ENCODE peak calls at places on chromosome 11, in seven cellular contexts. G is stromal cell of bone marrow, E is HTR-8/SVneo, X is SJSA1, J is brain microvascular endothelial cell, Y is NCI-H774, D is HCEC 1CT. N is an unnamed sample.

GRCh38 chr11:15874699-15875098 is 481.6 kb downstream of the SOX6 start:
- DNase-seq in E (no peak), X (no peak), D (no peak), G (no peak), J (no peak), Y (no peak), N (no peak)

GRCh38 chr11:34407121-34407813 is 31.5 kb upstream of the CAT start:
- DNase-seq in J (no peak), X (no peak), G (no peak), D (no peak), E (no peak), Y (no peak), N (no peak)

GRCh38 chr11:119727523-119728081 is 1.4 kb downstream of the NECTIN1 start:
- DNase-seq in Y (peak), J (no peak), X (no peak), D (no peak), E (no peak), G (no peak), N (no peak)

GRCh38 chr11:113023228-113023627 is 62.0 kb downstream of the NCAM1 start:
- DNase-seq in D (no peak), J (no peak), X (no peak), Y (no peak), G (peak), E (no peak), N (peak)

GRCh38 chr11:10029386-10030121 is 264.5 kb downstream of the SBF2 start:
- DNase-seq in Y (no peak), X (no peak), D (peak), J (no peak), E (no peak), G (no peak), N (no peak)

GRCh38 chr11:82796970-82797594 is 63.4 kb upstream of the FAM181B start:
- DNase-seq in J (no peak), D (no peak), E (no peak), X (no peak), Y (no peak), G (no peak), N (no peak)

GRCh38 chr11:117855452-117855851 is 21.0 kb downstream of the FXYD6 start:
- DNase-seq in Y (no peak), G (no peak), J (no peak), E (no peak), X (peak), D (no peak), N (no peak)

GRCh38 chr11:76096552-76096951 is 109.8 kb downstream of the WNT11 start:
- DNase-seq in D (no peak), J (no peak), E (no peak), G (no peak), X (no peak), Y (no peak), N (no peak)

GRCh38 chr11:69058501-69059270 is 10.0 kb downstream of the TPCN2 start:
- DNase-seq in D (no peak), X (no peak), E (no peak), G (no peak), Y (no peak), J (no peak), N (no peak)

GRCh38 chr11:46260161-46260560 is 17.3 kb upstream of the CREB3L1 start:
- DNase-seq in D (no peak), E (no peak), Y (peak), G (no peak), J (no peak), X (no peak), N (no peak)

GRCh38 chr11:44960200-44960845 is 9.6 kb upstream of the TP53I11 start:
- DNase-seq in Y (no peak), G (no peak), E (no peak), J (no peak), X (no peak), D (peak), N (no peak)

GRCh38 chr11:90908074-90908473 is 685.2 kb upstream of the CHORDC1 start:
- DNase-seq in J (no peak), Y (no peak), E (no peak), X (no peak), D (no peak), G (no peak), N (no peak)

GRCh38 chr11:117220568-117220967 is 11.3 kb downstream of the PCSK7 start:
- DNase-seq in X (no peak), E (no peak), J (no peak), Y (no peak), D (no peak), G (no peak), N (no peak)

GRCh38 chr11:13119928-13120520 is 110.9 kb downstream of the RASSF10 start:
- DNase-seq in X (no peak), Y (no peak), G (no peak), J (no peak), E (no peak), D (no peak), N (no peak)

GRCh38 chr11:45501980-45502545 is 163.4 kb downstream of the CHST1 start:
- DNase-seq in Y (no peak), G (no peak), J (no peak), E (no peak), D (no peak), X (no peak), N (no peak)

GRCh38 chr11:129273322-129273721 is 81.2 kb upstream of the ARHGAP32 start:
- DNase-seq in J (no peak), Y (no peak), G (no peak), D (no peak), E (no peak), X (no peak), N (no peak)